ENCODE peak calls at places on chromosomes 4 and X, in five cellular contexts. One of them, this sample, is unnamed.

GRCh38 chrX:30215357-30215843 is at the start of gene MAGEB2:
- DNase-seq in AG04450: no peak
- DNase-seq in AG09309: no peak
- DNase-seq in SK-N-SH: peak
- DNase-seq in AG10803: no peak
- DNase-seq in this sample: no peak

GRCh38 chr4:6330384-6330767 is 60.7 kb downstream of the WFS1 start:
- DNase-seq in SK-N-SH: no peak
- DNase-seq in AG09309: no peak
- DNase-seq in AG10803: no peak
- DNase-seq in AG04450: no peak
- DNase-seq in this sample: no peak

GRCh38 chrX:84469226-84469625 is 33.0 kb downstream of the HDX start:
- DNase-seq in AG09309: no peak
- DNase-seq in AG10803: no peak
- DNase-seq in AG04450: no peak
- DNase-seq in SK-N-SH: peak
- DNase-seq in this sample: no peak

GRCh38 chrX:23811135-23811781 is 28.3 kb downstream of the SAT1 start:
- DNase-seq in AG09309: no peak
- DNase-seq in AG10803: peak
- DNase-seq in AG04450: no peak
- DNase-seq in SK-N-SH: no peak
- DNase-seq in this sample: no peak

GRCh38 chr4:7761720-7762119 is 177.9 kb downstream of the AFAP1 start:
- DNase-seq in AG10803: peak
- DNase-seq in AG09309: no peak
- DNase-seq in SK-N-SH: peak
- DNase-seq in AG04450: no peak
- DNase-seq in this sample: no peak

GRCh38 chr4:38753021-38753806 is 29.6 kb downstream of the TLR10 start:
- DNase-seq in AG04450: peak
- DNase-seq in AG09309: peak
- DNase-seq in AG10803: peak
- DNase-seq in SK-N-SH: peak
- DNase-seq in this sample: peak

GRCh38 chr4:165343353-165344191 is 16.1 kb downstream of the MSMO1 start:
- DNase-seq in AG10803: no peak
- DNase-seq in AG09309: no peak
- DNase-seq in SK-N-SH: no peak
- DNase-seq in AG04450: no peak
- DNase-seq in this sample: no peak

GRCh38 chrX:123713841-123714240 is 19.0 kb downstream of the THOC2 start:
- DNase-seq in SK-N-SH: no peak
- DNase-seq in AG04450: no peak
- DNase-seq in AG09309: no peak
- DNase-seq in AG10803: no peak
- DNase-seq in this sample: no peak

DNA sequence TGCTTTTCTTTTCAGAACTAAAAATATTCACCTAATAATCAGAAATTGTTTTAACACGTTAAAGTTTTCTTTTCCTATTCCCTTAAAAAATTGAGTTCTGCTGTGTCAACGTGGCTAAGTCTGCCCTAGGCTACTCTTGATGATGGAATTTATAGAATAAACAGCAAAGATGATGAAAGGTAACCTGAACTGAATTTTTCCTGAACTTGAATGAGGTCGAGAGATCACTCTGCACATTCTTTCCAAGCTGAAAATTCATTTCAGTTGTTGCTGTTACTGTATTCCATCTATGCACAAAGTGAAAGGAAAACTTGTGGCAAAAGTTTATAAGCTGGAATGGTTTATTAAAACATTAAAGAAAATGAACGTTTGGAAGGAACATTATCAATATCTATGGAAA is 245.9 kb upstream of the GIMD1 start:
- DNase-seq in AG09309: no peak
- DNase-seq in SK-N-SH: no peak
- DNase-seq in AG04450: peak
- DNase-seq in AG10803: peak
- DNase-seq in this sample: no peak
- H3K4me3 ChIP-seq in AG09309: no peak
- H3K4me3 ChIP-seq in SK-N-SH: no peak
- H3K4me3 ChIP-seq in AG04450: peak
- H3K4me3 ChIP-seq in AG10803: no peak
- H3K4me3 ChIP-seq in this sample: no peak

DNA sequence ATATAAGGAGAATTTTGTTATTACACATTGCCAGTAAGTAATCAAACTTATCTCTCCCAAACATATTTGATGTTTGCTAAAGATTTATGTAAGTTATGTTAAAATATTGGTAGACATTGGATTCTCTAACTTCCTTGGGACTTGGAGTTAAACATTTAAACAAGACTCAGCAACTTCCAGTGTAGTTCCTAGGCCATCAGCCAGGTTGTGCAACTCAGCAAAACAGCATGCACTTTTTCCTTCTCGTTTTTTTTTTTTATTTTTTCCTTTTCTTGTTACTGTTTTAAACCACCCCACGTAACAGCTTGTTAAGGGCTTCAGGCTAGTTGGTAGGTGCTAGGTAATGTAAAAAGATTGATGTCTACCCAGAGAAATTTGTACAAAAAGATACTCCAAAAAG is 510.4 kb downstream of the ANKRD50 start:
- DNase-seq in SK-N-SH: no peak
- DNase-seq in AG10803: peak
- DNase-seq in AG04450: no peak
- DNase-seq in AG09309: no peak
- DNase-seq in this sample: no peak
- TF ChIP-seq CTCF in SK-N-SH: peak
- TF ChIP-seq CTCF in AG10803: peak
- TF ChIP-seq CTCF in AG04450: peak
- TF ChIP-seq CTCF in AG09309: no peak
- TF ChIP-seq CTCF in this sample: peak

DNA sequence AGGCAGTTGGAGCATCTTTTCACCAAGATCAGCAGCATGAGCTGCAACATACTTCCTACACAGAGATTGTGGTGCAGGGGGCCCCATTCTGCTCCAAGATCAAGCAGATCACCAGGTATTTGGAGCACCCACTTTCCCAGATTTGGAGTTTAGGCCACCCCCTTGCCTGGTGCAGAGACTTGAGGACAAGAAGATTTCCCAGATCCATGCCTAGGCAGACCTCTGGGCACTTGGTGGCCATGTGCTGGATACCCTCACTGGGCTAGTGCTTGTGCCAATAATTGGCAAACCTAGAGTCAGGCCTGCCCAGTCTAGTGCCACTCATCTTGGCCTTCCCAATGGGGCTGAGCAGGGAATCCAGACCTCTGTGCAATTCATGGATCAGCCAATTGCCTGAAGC is 228.3 kb upstream of the EMCN start:
- DNase-seq in SK-N-SH: no peak
- DNase-seq in AG09309: no peak
- DNase-seq in AG10803: no peak
- DNase-seq in AG04450: no peak
- DNase-seq in this sample: no peak
- H3K4me3 ChIP-seq in SK-N-SH: no peak
- H3K4me3 ChIP-seq in AG09309: no peak
- H3K4me3 ChIP-seq in AG10803: no peak
- H3K4me3 ChIP-seq in AG04450: no peak
- H3K4me3 ChIP-seq in this sample: no peak

GRCh38 chrX:128973033-128973432 is 550.3 kb downstream of the SMARCA1 start:
- DNase-seq in AG10803: no peak
- DNase-seq in AG09309: no peak
- DNase-seq in AG04450: no peak
- DNase-seq in SK-N-SH: no peak
- DNase-seq in this sample: no peak

GRCh38 chrX:128975716-128976115 is 547.6 kb downstream of the SMARCA1 start:
- DNase-seq in AG10803: no peak
- DNase-seq in SK-N-SH: peak
- DNase-seq in AG04450: no peak
- DNase-seq in AG09309: no peak
- DNase-seq in this sample: no peak
- TF ChIP-seq CTCF in AG10803: no peak
- TF ChIP-seq CTCF in SK-N-SH: peak
- TF ChIP-seq CTCF in AG04450: no peak
- TF ChIP-seq CTCF in AG09309: peak
- TF ChIP-seq CTCF in this sample: peak

GRCh38 chr4:113050361-113050760 is 908 bp downstream of the ANK2 start:
- DNase-seq in AG10803: no peak
- DNase-seq in AG09309: no peak
- DNase-seq in SK-N-SH: no peak
- DNase-seq in AG04450: no peak
- DNase-seq in this sample: no peak
- H3K4me3 ChIP-seq in AG10803: no peak
- H3K4me3 ChIP-seq in AG09309: no peak
- H3K4me3 ChIP-seq in SK-N-SH: peak
- H3K4me3 ChIP-seq in AG04450: no peak
- H3K4me3 ChIP-seq in this sample: no peak

GRCh38 chrX:21481761-21482160 is 107.5 kb downstream of the CNKSR2 start:
- DNase-seq in AG10803: no peak
- DNase-seq in SK-N-SH: no peak
- DNase-seq in AG04450: no peak
- DNase-seq in AG09309: no peak
- DNase-seq in this sample: no peak

GRCh38 chrX:21479695-21480280 is 105.6 kb downstream of the CNKSR2 start:
- DNase-seq in AG04450: peak
- DNase-seq in AG10803: peak
- DNase-seq in SK-N-SH: peak
- DNase-seq in AG09309: peak
- DNase-seq in this sample: peak
- TF ChIP-seq CTCF in AG04450: peak
- TF ChIP-seq CTCF in AG10803: peak
- TF ChIP-seq CTCF in SK-N-SH: peak
- TF ChIP-seq CTCF in AG09309: peak
- TF ChIP-seq CTCF in this sample: peak

GRCh38 chr4:86218721-86219481 is 141.0 kb downstream of the MAPK10 start:
- DNase-seq in AG09309: peak
- DNase-seq in AG04450: peak
- DNase-seq in AG10803: peak
- DNase-seq in SK-N-SH: peak
- DNase-seq in this sample: no peak
- H3K4me3 ChIP-seq in AG09309: no peak
- H3K4me3 ChIP-seq in AG04450: peak
- H3K4me3 ChIP-seq in AG10803: no peak
- H3K4me3 ChIP-seq in SK-N-SH: no peak
- H3K4me3 ChIP-seq in this sample: no peak

DNA sequence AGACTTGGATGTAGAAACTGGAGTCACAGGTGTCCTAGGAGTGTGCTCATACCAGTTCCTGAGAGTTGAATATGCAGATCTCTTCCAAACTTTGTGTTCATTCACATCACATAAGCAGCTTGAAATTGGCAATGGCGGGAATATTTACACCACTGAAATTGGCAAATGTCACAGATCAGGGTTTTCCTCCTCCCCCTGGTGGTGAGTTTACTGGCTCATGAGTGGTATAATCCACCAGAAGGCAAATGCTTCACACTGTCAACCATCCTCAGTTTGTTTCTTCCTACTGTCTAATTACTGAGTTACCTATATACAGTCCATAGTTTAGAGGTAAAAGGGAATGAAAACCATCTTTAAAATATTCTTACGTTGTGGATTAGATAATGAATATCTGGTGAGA is 193.3 kb upstream of the BANK1 start:
- DNase-seq in AG09309: no peak
- DNase-seq in SK-N-SH: no peak
- DNase-seq in AG10803: no peak
- DNase-seq in AG04450: no peak
- DNase-seq in this sample: no peak
- TF ChIP-seq CTCF in AG09309: peak
- TF ChIP-seq CTCF in SK-N-SH: peak
- TF ChIP-seq CTCF in AG10803: peak
- TF ChIP-seq CTCF in AG04450: peak
- TF ChIP-seq CTCF in this sample: peak